ENCODE peak calls at places on chromosomes 11 and 22, in nine cellular contexts. One of them, this sample, is unnamed.

GRCh38 chr11:123194308-123195181 is 503 bp downstream of the CLMP start:
- DNase-seq in NCI-H2081: peak
- DNase-seq in choroid plexus epithelial cell: no peak
- DNase-seq in SK-MEL-5: no peak
- DNase-seq in iris pigment epithelial cell: no peak
- DNase-seq in hypothalamus: no peak
- DNase-seq in dorsolateral prefrontal cortex: peak
- DNase-seq in ureter: no peak
- DNase-seq in HEK293T: peak
- DNase-seq in this sample: no peak

GRCh38 chr11:133901316-133901715 is 55.5 kb downstream of the IGSF9B start:
- DNase-seq in NCI-H2081: no peak
- DNase-seq in choroid plexus epithelial cell: no peak
- DNase-seq in SK-MEL-5: no peak
- DNase-seq in iris pigment epithelial cell: no peak
- DNase-seq in hypothalamus: no peak
- DNase-seq in dorsolateral prefrontal cortex: no peak
- DNase-seq in ureter: no peak
- DNase-seq in HEK293T: no peak
- DNase-seq in this sample: no peak

GRCh38 chr11:83056204-83056603 is 15.5 kb downstream of the RAB30 start:
- DNase-seq in NCI-H2081: no peak
- DNase-seq in choroid plexus epithelial cell: no peak
- DNase-seq in SK-MEL-5: no peak
- DNase-seq in iris pigment epithelial cell: no peak
- DNase-seq in hypothalamus: no peak
- DNase-seq in dorsolateral prefrontal cortex: no peak
- DNase-seq in ureter: no peak
- DNase-seq in HEK293T: no peak
- DNase-seq in this sample: no peak

GRCh38 chr11:95230054-95231034 is 658 bp downstream of the SESN3 start:
- DNase-seq in NCI-H2081: peak
- DNase-seq in choroid plexus epithelial cell: peak
- DNase-seq in SK-MEL-5: peak
- DNase-seq in iris pigment epithelial cell: peak
- DNase-seq in hypothalamus: peak
- DNase-seq in dorsolateral prefrontal cortex: peak
- DNase-seq in ureter: peak
- DNase-seq in HEK293T: peak
- DNase-seq in this sample: peak

GRCh38 chr11:103091441-103091809 is 535 bp downstream of the DCUN1D5 start:
- DNase-seq in NCI-H2081: peak
- DNase-seq in choroid plexus epithelial cell: peak
- DNase-seq in SK-MEL-5: peak
- DNase-seq in iris pigment epithelial cell: peak
- DNase-seq in hypothalamus: peak
- DNase-seq in dorsolateral prefrontal cortex: peak
- DNase-seq in ureter: peak
- DNase-seq in HEK293T: peak
- DNase-seq in this sample: peak

GRCh38 chr11:112523477-112523876 is 262.8 kb upstream of the PLET1 start:
- DNase-seq in NCI-H2081: peak
- DNase-seq in choroid plexus epithelial cell: peak
- DNase-seq in SK-MEL-5: no peak
- DNase-seq in iris pigment epithelial cell: no peak
- DNase-seq in hypothalamus: peak
- DNase-seq in dorsolateral prefrontal cortex: peak
- DNase-seq in ureter: no peak
- DNase-seq in HEK293T: peak
- DNase-seq in this sample: no peak

GRCh38 chr22:46580940-46581579 is 39.1 kb upstream of the GRAMD4 start:
- DNase-seq in NCI-H2081: peak
- DNase-seq in choroid plexus epithelial cell: no peak
- DNase-seq in SK-MEL-5: no peak
- DNase-seq in iris pigment epithelial cell: no peak
- DNase-seq in hypothalamus: no peak
- DNase-seq in dorsolateral prefrontal cortex: no peak
- DNase-seq in ureter: no peak
- DNase-seq in HEK293T: no peak
- DNase-seq in this sample: no peak

GRCh38 chr11:26227311-26227710 is 104.6 kb upstream of the ANO3 start:
- DNase-seq in NCI-H2081: no peak
- DNase-seq in choroid plexus epithelial cell: peak
- DNase-seq in SK-MEL-5: peak
- DNase-seq in iris pigment epithelial cell: peak
- DNase-seq in hypothalamus: no peak
- DNase-seq in dorsolateral prefrontal cortex: no peak
- DNase-seq in ureter: no peak
- DNase-seq in HEK293T: no peak
- DNase-seq in this sample: peak

GRCh38 chr11:34208266-34209135 is 103.1 kb downstream of the NAT10 start:
- DNase-seq in NCI-H2081: no peak
- DNase-seq in choroid plexus epithelial cell: peak
- DNase-seq in SK-MEL-5: no peak
- DNase-seq in iris pigment epithelial cell: peak
- DNase-seq in hypothalamus: no peak
- DNase-seq in dorsolateral prefrontal cortex: no peak
- DNase-seq in ureter: no peak
- DNase-seq in HEK293T: no peak
- DNase-seq in this sample: peak

GRCh38 chr22:24507742-24508141 is 12.6 kb downstream of the UPB1 start:
- DNase-seq in NCI-H2081: no peak
- DNase-seq in choroid plexus epithelial cell: no peak
- DNase-seq in SK-MEL-5: no peak
- DNase-seq in iris pigment epithelial cell: no peak
- DNase-seq in hypothalamus: no peak
- DNase-seq in dorsolateral prefrontal cortex: no peak
- DNase-seq in ureter: no peak
- DNase-seq in HEK293T: no peak
- DNase-seq in this sample: no peak

GRCh38 chr22:18033204-18033998 is 9.0 kb upstream of the MICAL3 start:
- DNase-seq in NCI-H2081: no peak
- DNase-seq in choroid plexus epithelial cell: peak
- DNase-seq in SK-MEL-5: no peak
- DNase-seq in iris pigment epithelial cell: no peak
- DNase-seq in hypothalamus: no peak
- DNase-seq in dorsolateral prefrontal cortex: no peak
- DNase-seq in ureter: no peak
- DNase-seq in HEK293T: no peak
- DNase-seq in this sample: peak

GRCh38 chr22:42313804-42314581 is 43.5 kb upstream of the TCF20 start:
- DNase-seq in NCI-H2081: peak
- DNase-seq in choroid plexus epithelial cell: peak
- DNase-seq in SK-MEL-5: no peak
- DNase-seq in iris pigment epithelial cell: peak
- DNase-seq in hypothalamus: no peak
- DNase-seq in dorsolateral prefrontal cortex: peak
- DNase-seq in ureter: no peak
- DNase-seq in HEK293T: peak
- DNase-seq in this sample: peak

GRCh38 chr11:75201771-75202170 is 38.8 kb upstream of the TPBGL start:
- DNase-seq in NCI-H2081: no peak
- DNase-seq in choroid plexus epithelial cell: no peak
- DNase-seq in SK-MEL-5: no peak
- DNase-seq in iris pigment epithelial cell: no peak
- DNase-seq in hypothalamus: no peak
- DNase-seq in dorsolateral prefrontal cortex: no peak
- DNase-seq in ureter: no peak
- DNase-seq in HEK293T: no peak
- DNase-seq in this sample: no peak

GRCh38 chr11:125110996-125111340 is 458 bp downstream of the TMEM218 start:
- DNase-seq in NCI-H2081: peak
- DNase-seq in choroid plexus epithelial cell: peak
- DNase-seq in SK-MEL-5: no peak
- DNase-seq in iris pigment epithelial cell: peak
- DNase-seq in hypothalamus: no peak
- DNase-seq in dorsolateral prefrontal cortex: peak
- DNase-seq in ureter: no peak
- DNase-seq in HEK293T: peak
- DNase-seq in this sample: peak

GRCh38 chr22:25397616-25398015 is 166.9 kb upstream of the GRK3 start:
- DNase-seq in NCI-H2081: no peak
- DNase-seq in choroid plexus epithelial cell: no peak
- DNase-seq in SK-MEL-5: no peak
- DNase-seq in iris pigment epithelial cell: no peak
- DNase-seq in hypothalamus: no peak
- DNase-seq in dorsolateral prefrontal cortex: no peak
- DNase-seq in ureter: no peak
- DNase-seq in HEK293T: no peak
- DNase-seq in this sample: no peak

GRCh38 chr11:73243093-73243485 is 25.0 kb downstream of the P2RY2 start:
- DNase-seq in NCI-H2081: no peak
- DNase-seq in choroid plexus epithelial cell: no peak
- DNase-seq in SK-MEL-5: no peak
- DNase-seq in iris pigment epithelial cell: no peak
- DNase-seq in hypothalamus: no peak
- DNase-seq in dorsolateral prefrontal cortex: no peak
- DNase-seq in ureter: no peak
- DNase-seq in HEK293T: no peak
- DNase-seq in this sample: no peak

GRCh38 chr22:36258750-36259619 is 6.1 kb downstream of the APOL1 start:
- DNase-seq in NCI-H2081: no peak
- DNase-seq in choroid plexus epithelial cell: peak
- DNase-seq in SK-MEL-5: no peak
- DNase-seq in iris pigment epithelial cell: peak
- DNase-seq in hypothalamus: peak
- DNase-seq in dorsolateral prefrontal cortex: no peak
- DNase-seq in ureter: peak
- DNase-seq in HEK293T: no peak
- DNase-seq in this sample: no peak

GRCh38 chr11:77525455-77526091 is 51.7 kb upstream of the PAK1 start:
- DNase-seq in NCI-H2081: no peak
- DNase-seq in choroid plexus epithelial cell: no peak
- DNase-seq in SK-MEL-5: peak
- DNase-seq in iris pigment epithelial cell: no peak
- DNase-seq in hypothalamus: no peak
- DNase-seq in dorsolateral prefrontal cortex: no peak
- DNase-seq in ureter: no peak
- DNase-seq in HEK293T: no peak
- DNase-seq in this sample: no peak

GRCh38 chr11:30016588-30017363 is at the start of gene KCNA4:
- DNase-seq in NCI-H2081: peak
- DNase-seq in choroid plexus epithelial cell: peak
- DNase-seq in SK-MEL-5: peak
- DNase-seq in iris pigment epithelial cell: peak
- DNase-seq in hypothalamus: peak
- DNase-seq in dorsolateral prefrontal cortex: no peak
- DNase-seq in ureter: no peak
- DNase-seq in HEK293T: peak
- DNase-seq in this sample: no peak

GRCh38 chr11:394858-395655 is 1.0 kb downstream of the PKP3 start:
- DNase-seq in NCI-H2081: no peak
- DNase-seq in choroid plexus epithelial cell: no peak
- DNase-seq in SK-MEL-5: no peak
- DNase-seq in iris pigment epithelial cell: no peak
- DNase-seq in hypothalamus: no peak
- DNase-seq in dorsolateral prefrontal cortex: no peak
- DNase-seq in ureter: no peak
- DNase-seq in HEK293T: no peak
- DNase-seq in this sample: no peak

This sample was measured in foreskin keratinocyte.